ENCODE peak calls at places on chromosomes 4 and X, in four cellular contexts. One of them, this sample, is unnamed.

GRCh38 chrX:146224442-146224841 is 406.8 kb downstream of the SLITRK2 start:
- DNase-seq in breast epithelium: no peak
- DNase-seq in upper lobe of left lung: no peak
- DNase-seq in H1: no peak
- DNase-seq in this sample: no peak

GRCh38 chr4:47451657-47452056 is 11.8 kb downstream of the COMMD8 start:
- DNase-seq in breast epithelium: no peak
- DNase-seq in upper lobe of left lung: no peak
- DNase-seq in H1: no peak
- DNase-seq in this sample: no peak

GRCh38 chrX:22686138-22686541 is 313.6 kb upstream of the DDX53 start:
- DNase-seq in breast epithelium: no peak
- DNase-seq in upper lobe of left lung: no peak
- DNase-seq in H1: no peak
- DNase-seq in this sample: no peak

GRCh38 chr4:90757529-90757928 is 630.3 kb downstream of the CCSER1 start:
- DNase-seq in breast epithelium: no peak
- DNase-seq in upper lobe of left lung: no peak
- DNase-seq in H1: no peak
- DNase-seq in this sample: no peak

GRCh38 chrX:45851434-45851991 is 650.8 kb upstream of the DIPK2B start:
- DNase-seq in breast epithelium: no peak
- DNase-seq in upper lobe of left lung: peak
- DNase-seq in H1: peak
- DNase-seq in this sample: no peak

GRCh38 chrX:71542411-71542810 is 9.5 kb downstream of the OGT start:
- DNase-seq in breast epithelium: no peak
- DNase-seq in upper lobe of left lung: no peak
- DNase-seq in H1: no peak
- DNase-seq in this sample: no peak

GRCh38 chr4:15754323-15754722 is 23.8 kb upstream of the CD38 start:
- DNase-seq in breast epithelium: no peak
- DNase-seq in upper lobe of left lung: no peak
- DNase-seq in H1: no peak
- DNase-seq in this sample: no peak

GRCh38 chrX:30821116-30821515 is 67.9 kb downstream of the TAB3 start:
- DNase-seq in breast epithelium: no peak
- DNase-seq in upper lobe of left lung: no peak
- DNase-seq in H1: no peak
- DNase-seq in this sample: no peak

GRCh38 chr4:141921293-141921692 is 284.9 kb downstream of the IL15 start:
- DNase-seq in breast epithelium: no peak
- DNase-seq in upper lobe of left lung: no peak
- DNase-seq in H1: no peak
- DNase-seq in this sample: no peak

GRCh38 chr4:107349732-107350131 is 313.6 kb upstream of the DKK2 start:
- DNase-seq in breast epithelium: no peak
- DNase-seq in upper lobe of left lung: no peak
- DNase-seq in H1: no peak
- DNase-seq in this sample: no peak

GRCh38 chrX:138930546-138930945 is 219.0 kb upstream of the FGF13 start:
- DNase-seq in breast epithelium: no peak
- DNase-seq in upper lobe of left lung: no peak
- DNase-seq in H1: no peak
- DNase-seq in this sample: no peak

GRCh38 chrX:11287505-11287904 is 5.7 kb upstream of the AMELX start:
- DNase-seq in breast epithelium: no peak
- DNase-seq in upper lobe of left lung: no peak
- DNase-seq in H1: no peak
- DNase-seq in this sample: no peak

GRCh38 chr4:83389037-83389755 is 54.5 kb upstream of the HPSE start:
- DNase-seq in breast epithelium: no peak
- DNase-seq in upper lobe of left lung: no peak
- DNase-seq in H1: no peak
- DNase-seq in this sample: no peak

GRCh38 chr4:161320377-161320776 is 843.4 kb downstream of the FSTL5 start:
- DNase-seq in breast epithelium: no peak
- DNase-seq in upper lobe of left lung: no peak
- DNase-seq in H1: no peak
- DNase-seq in this sample: no peak

GRCh38 chrX:2320580-2321327 is 180.0 kb downstream of the DHRSX start:
- DNase-seq in breast epithelium: no peak
- DNase-seq in upper lobe of left lung: no peak
- DNase-seq in H1: no peak
- DNase-seq in this sample: no peak

GRCh38 chr4:105923507-105924238 is 28.4 kb downstream of the NPNT start:
- DNase-seq in breast epithelium: no peak
- DNase-seq in upper lobe of left lung: no peak
- DNase-seq in H1: no peak
- DNase-seq in this sample: no peak

GRCh38 chr4:113420938-113421337 is 340.6 kb downstream of the CAMK2D start:
- DNase-seq in breast epithelium: no peak
- DNase-seq in upper lobe of left lung: no peak
- DNase-seq in H1: no peak
- DNase-seq in this sample: no peak

GRCh38 chrX:39665830-39666518 is 431.8 kb downstream of the BCOR start:
- DNase-seq in breast epithelium: no peak
- DNase-seq in upper lobe of left lung: no peak
- DNase-seq in H1: no peak
- DNase-seq in this sample: no peak

GRCh38 chr4:187276786-187277408 is 553.2 kb upstream of the FAT1 start:
- DNase-seq in breast epithelium: no peak
- DNase-seq in upper lobe of left lung: no peak
- DNase-seq in H1: no peak
- DNase-seq in this sample: no peak

GRCh38 chr4:174983128-174983750 is 65.1 kb downstream of the ADAM29 start:
- DNase-seq in breast epithelium: no peak
- DNase-seq in upper lobe of left lung: no peak
- DNase-seq in H1: no peak
- DNase-seq in this sample: no peak

GRCh38 chr4:30258949-30259348 is 461.2 kb upstream of the PCDH7 start:
- DNase-seq in breast epithelium: no peak
- DNase-seq in upper lobe of left lung: no peak
- DNase-seq in H1: no peak
- DNase-seq in this sample: no peak

GRCh38 chrX:130155564-130155963 is 10.1 kb downstream of the AIFM1 start:
- DNase-seq in breast epithelium: no peak
- DNase-seq in upper lobe of left lung: no peak
- DNase-seq in H1: no peak
- DNase-seq in this sample: no peak

GRCh38 chr4:64713256-64713840 is 304.1 kb upstream of the TECRL start:
- DNase-seq in breast epithelium: no peak
- DNase-seq in upper lobe of left lung: no peak
- DNase-seq in H1: no peak
- DNase-seq in this sample: no peak

GRCh38 chr4:152454398-152455011 is 81.4 kb downstream of the FBXW7 start:
- DNase-seq in breast epithelium: no peak
- DNase-seq in upper lobe of left lung: no peak
- DNase-seq in H1: no peak
- DNase-seq in this sample: no peak

GRCh38 chrX:104370089-104370488 is 115.4 kb upstream of the ESX1 start:
- DNase-seq in breast epithelium: peak
- DNase-seq in upper lobe of left lung: no peak
- DNase-seq in H1: no peak
- DNase-seq in this sample: no peak

GRCh38 chr4:3521621-3522325 is 10.4 kb downstream of the LRPAP1 start:
- DNase-seq in breast epithelium: no peak
- DNase-seq in upper lobe of left lung: peak
- DNase-seq in H1: no peak
- DNase-seq in this sample: no peak

GRCh38 chr4:89545315-89545714 is 237.7 kb upstream of the GPRIN3 start:
- DNase-seq in breast epithelium: no peak
- DNase-seq in upper lobe of left lung: no peak
- DNase-seq in H1: no peak
- DNase-seq in this sample: no peak

GRCh38 chr4:13543648-13544555 is at the start of gene NKX3-2:
- DNase-seq in breast epithelium: no peak
- DNase-seq in upper lobe of left lung: peak
- DNase-seq in H1: peak
- DNase-seq in this sample: peak

GRCh38 chr4:138851626-138852443 is 163.7 kb upstream of the NOCT start:
- DNase-seq in breast epithelium: no peak
- DNase-seq in upper lobe of left lung: no peak
- DNase-seq in H1: no peak
- DNase-seq in this sample: no peak

GRCh38 chr4:96131186-96131585 is 291.3 kb downstream of the PDHA2 start:
- DNase-seq in breast epithelium: no peak
- DNase-seq in upper lobe of left lung: no peak
- DNase-seq in H1: no peak
- DNase-seq in this sample: no peak

GRCh38 chrX:31271615-31272471 is 200.0 kb upstream of the FTHL17 start:
- DNase-seq in breast epithelium: no peak
- DNase-seq in upper lobe of left lung: no peak
- DNase-seq in H1: no peak
- DNase-seq in this sample: no peak

GRCh38 chr4:110589297-110589696 is 33.6 kb downstream of the PITX2 start:
- DNase-seq in breast epithelium: no peak
- DNase-seq in upper lobe of left lung: no peak
- DNase-seq in H1: no peak
- DNase-seq in this sample: no peak

GRCh38 chrX:67520671-67521070 is 23.1 kb upstream of the AR start:
- DNase-seq in breast epithelium: no peak
- DNase-seq in upper lobe of left lung: no peak
- DNase-seq in H1: no peak
- DNase-seq in this sample: no peak

GRCh38 chr4:151822331-151822730 is 61.5 kb upstream of the GATB start:
- DNase-seq in breast epithelium: no peak
- DNase-seq in upper lobe of left lung: no peak
- DNase-seq in H1: no peak
- DNase-seq in this sample: no peak

GRCh38 chr4:118034061-118034785 is at the start of gene NDST3:
- DNase-seq in breast epithelium: no peak
- DNase-seq in upper lobe of left lung: no peak
- DNase-seq in H1: peak
- DNase-seq in this sample: peak

DNA sequence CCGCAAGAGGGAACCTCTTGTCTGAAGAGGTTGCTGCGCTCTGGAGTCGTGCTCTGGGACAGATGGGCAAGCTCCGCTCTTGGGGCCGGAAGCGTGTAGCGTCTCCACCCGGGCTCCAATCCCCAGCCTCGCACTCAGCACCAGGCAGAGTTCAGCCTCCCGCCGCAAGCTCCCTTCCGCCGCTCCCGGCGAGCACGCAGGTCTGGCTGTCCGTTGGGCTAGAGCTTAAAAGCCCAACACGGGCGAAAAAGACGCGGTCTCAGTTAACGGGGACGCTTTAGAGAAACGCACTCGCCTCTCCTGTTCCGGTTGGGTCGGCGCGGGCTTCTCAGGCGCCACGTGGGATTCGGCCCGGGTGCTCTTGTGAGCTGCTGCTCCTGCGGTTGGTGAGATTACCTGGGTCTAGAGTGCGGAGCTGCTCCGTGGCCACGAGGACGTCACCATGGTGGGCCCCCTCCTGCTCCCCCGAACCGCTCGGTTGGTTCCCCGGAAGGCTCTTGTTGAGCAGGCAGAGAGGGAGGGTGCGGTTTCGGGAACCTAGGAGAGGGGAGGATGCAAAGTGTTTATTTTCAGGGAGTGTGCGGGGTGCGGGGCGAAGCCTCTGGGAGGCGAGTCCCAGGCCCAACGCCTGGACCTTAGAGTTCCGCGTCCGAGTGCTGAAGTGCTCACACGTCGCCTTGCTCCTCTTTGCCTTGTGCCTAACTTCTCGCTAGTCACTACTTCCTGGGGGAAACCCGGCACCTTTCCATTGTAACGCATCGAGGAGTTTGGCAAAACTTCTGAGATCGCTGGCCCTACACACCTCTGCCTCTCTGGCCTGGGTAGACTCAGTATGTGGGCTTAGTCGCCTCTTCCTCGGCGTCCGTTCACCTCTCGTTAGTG is at the start of gene TMA16:
- DNase-seq in breast epithelium: peak
- DNase-seq in upper lobe of left lung: peak
- DNase-seq in H1: peak
- DNase-seq in this sample: peak
- TF ChIP-seq POLR2AphosphoS5 in breast epithelium: peak
- TF ChIP-seq POLR2AphosphoS5 in upper lobe of left lung: peak
- TF ChIP-seq POLR2AphosphoS5 in H1: peak
- TF ChIP-seq POLR2AphosphoS5 in this sample: peak

GRCh38 chr4:52014903-52015302 is 5.3 kb downstream of the LRRC66 start:
- DNase-seq in breast epithelium: no peak
- DNase-seq in upper lobe of left lung: no peak
- DNase-seq in H1: no peak
- DNase-seq in this sample: no peak

GRCh38 chr4:52017809-52018208 is 2.4 kb downstream of the LRRC66 start:
- DNase-seq in breast epithelium: no peak
- DNase-seq in upper lobe of left lung: no peak
- DNase-seq in H1: no peak
- DNase-seq in this sample: no peak

GRCh38 chr4:52015366-52015765 is 4.8 kb downstream of the LRRC66 start:
- DNase-seq in breast epithelium: no peak
- DNase-seq in upper lobe of left lung: no peak
- DNase-seq in H1: no peak
- DNase-seq in this sample: no peak

GRCh38 chr4:52016985-52017384 is 3.2 kb downstream of the LRRC66 start:
- DNase-seq in breast epithelium: no peak
- DNase-seq in upper lobe of left lung: no peak
- DNase-seq in H1: no peak
- DNase-seq in this sample: no peak

DNA sequence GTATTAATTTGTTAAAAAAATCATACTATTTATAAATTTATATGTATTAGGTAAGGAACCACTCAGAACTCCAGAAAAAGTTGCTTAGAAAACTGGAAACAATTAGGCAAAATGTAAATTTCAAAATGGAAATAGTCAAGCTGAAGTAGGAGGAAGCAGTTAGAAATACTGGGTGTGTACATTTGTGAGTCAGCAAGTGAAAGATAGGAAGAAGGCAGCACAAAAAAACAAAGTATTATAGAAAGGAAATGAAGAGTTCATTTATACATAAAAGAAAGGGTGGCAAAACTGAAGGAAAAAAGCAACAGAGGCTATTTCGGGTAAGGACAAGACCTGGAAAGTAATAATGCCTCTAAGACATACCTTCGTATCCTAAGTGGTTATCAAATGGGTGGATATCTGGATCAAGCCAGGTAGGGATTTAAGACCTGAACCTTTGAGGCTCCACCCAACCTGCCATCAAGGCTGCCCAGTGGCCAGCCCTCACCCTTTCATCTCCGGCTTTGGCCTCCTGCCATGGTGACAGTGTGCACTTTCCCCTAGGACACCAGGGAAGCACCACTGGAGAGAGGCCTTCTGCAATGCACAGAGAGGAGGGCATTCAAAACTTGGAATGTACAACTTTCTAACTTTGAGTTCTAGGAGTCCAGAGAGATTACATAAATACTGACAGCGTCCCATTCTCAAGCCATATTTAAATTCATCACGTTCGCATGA is at the start of gene LRRC66:
- DNase-seq in breast epithelium: no peak
- DNase-seq in upper lobe of left lung: no peak
- DNase-seq in H1: no peak
- DNase-seq in this sample: no peak
- TF ChIP-seq POLR2A in breast epithelium: no peak
- TF ChIP-seq POLR2A in upper lobe of left lung: no peak
- TF ChIP-seq POLR2A in H1: no peak
- TF ChIP-seq POLR2A in this sample: no peak

GRCh38 chrX:14872851-14873675 is at the start of the genes FANCB and MOSPD2:
- DNase-seq in breast epithelium: peak
- DNase-seq in upper lobe of left lung: peak
- DNase-seq in H1: peak
- DNase-seq in this sample: peak
- TF ChIP-seq POLR2AphosphoS5 in breast epithelium: no peak
- TF ChIP-seq POLR2AphosphoS5 in upper lobe of left lung: peak
- TF ChIP-seq POLR2AphosphoS5 in H1: peak
- TF ChIP-seq POLR2AphosphoS5 in this sample: peak

GRCh38 chr4:68906238-68907137 is 45.1 kb downstream of the UGT2A3 start:
- DNase-seq in breast epithelium: no peak
- DNase-seq in upper lobe of left lung: peak
- DNase-seq in H1: peak
- DNase-seq in this sample: no peak
- TF ChIP-seq POLR2A in breast epithelium: no peak
- TF ChIP-seq POLR2A in upper lobe of left lung: no peak
- TF ChIP-seq POLR2A in H1: peak
- TF ChIP-seq POLR2A in this sample: no peak